ENCODE peak calls at places on chromosomes 2 and 18, in five cellular contexts. V is SK-N-SH; B is effector memory CD4-positive, alpha-beta T cell; Q is left ventricle myocardium inferior; F is heart left ventricle. I is an unnamed sample. For H3K9me3, the result is how much of the 10 kb centered on the place peaks cover.

GRCh38 chr2:58796239-58796638 is 555.1 kb upstream of the FANCL start:
- DNase-seq in V (no peak), B (no peak), Q (no peak), F (no peak), I (no peak)

GRCh38 chr2:177242136-177242987 is 22.2 kb downstream of the NFE2L2 start:
- DNase-seq in V (peak), B (no peak), Q (no peak), F (no peak), I (no peak)

GRCh38 chr2:57987835-57988573 is 58.6 kb upstream of the VRK2 start:
- DNase-seq in V (no peak), B (no peak), Q (no peak), F (no peak), I (no peak)

GRCh38 chr2:194822657-194823056 is 834.4 kb upstream of the SLC39A10 start:
- DNase-seq in V (no peak), B (no peak), Q (no peak), F (no peak), I (no peak)

GRCh38 chr2:223954401-223954800 is 2.9 kb upstream of the MRPL44 start:
- DNase-seq in V (no peak), B (no peak), Q (no peak), F (no peak), I (no peak)

GRCh38 chr2:236761358-236761757 is 191.7 kb downstream of the ACKR3 start:
- DNase-seq in V (no peak), B (no peak), Q (no peak), F (no peak), I (no peak)

GRCh38 chr2:225124311-225124832 is 82.1 kb upstream of the DOCK10 start:
- DNase-seq in V (no peak), B (no peak), Q (no peak), F (no peak), I (no peak)

GRCh38 chr2:188940171-188940570 is 34.0 kb upstream of the COL3A1 start:
- DNase-seq in V (no peak), B (no peak), Q (no peak), F (peak), I (no peak)

GRCh38 chr2:2229898-2230817 is 100.9 kb downstream of the MYT1L start:
- DNase-seq in V (peak), B (no peak), Q (peak), F (peak), I (no peak)

GRCh38 chr18:61596296-61596695 is 263.1 kb downstream of the CDH20 start:
- DNase-seq in V (no peak), B (no peak), Q (no peak), F (no peak), I (no peak)

GRCh38 chr2:16005819-16006536 is 65.6 kb downstream of the MYCN start:
- DNase-seq in V (no peak), B (no peak), Q (no peak), F (no peak), I (peak)

GRCh38 chr2:240461471-240462072 is 26.1 kb downstream of the GPC1 start:
- DNase-seq in V (no peak), B (no peak), Q (peak), F (peak), I (no peak)

GRCh38 chr2:85668009-85668856 is at the start of gene SFTPB:
- DNase-seq in V (no peak), B (no peak), Q (no peak), F (no peak), I (no peak)

GRCh38 chr2:152126664-152127063 is 27.8 kb upstream of the CACNB4 start:
- DNase-seq in V (no peak), B (no peak), Q (no peak), F (no peak), I (no peak)

GRCh38 chr2:229714736-229715541 is 584 bp upstream of the DNER start:
- DNase-seq in V (peak), B (no peak), Q (peak), F (peak), I (peak)

GRCh38 chr2:239778042-239778811 is 246.9 kb downstream of the NDUFA10 start:
- DNase-seq in V (no peak), B (no peak), Q (no peak), F (no peak), I (peak)

GRCh38 chr2:107094450-107094986 is 208.6 kb upstream of the ST6GAL2 start:
- DNase-seq in V (no peak), B (no peak), Q (no peak), F (no peak), I (no peak)

GRCh38 chr2:41827354-41827971 is 220.4 kb upstream of the PKDCC start:
- DNase-seq in V (no peak), B (no peak), Q (no peak), F (no peak), I (no peak)

GRCh38 chr2:8053241-8053640 is 628.6 kb upstream of the ID2 start:
- DNase-seq in V (no peak), B (no peak), Q (no peak), F (no peak), I (no peak)

GRCh38 chr2:233062946-233063268 is 2.8 kb downstream of the INPP5D start:
- DNase-seq in V (no peak), B (no peak), Q (no peak), F (no peak), I (no peak)

GRCh38 chr18:5891361-5892215 is 3.7 kb downstream of the TMEM200C start:
- DNase-seq in V (peak), B (no peak), Q (no peak), F (peak), I (no peak)

GRCh38 chr2:158740591-158740990 is 54.5 kb upstream of the DAPL1 start:
- DNase-seq in V (no peak), B (no peak), Q (no peak), F (no peak), I (no peak)

GRCh38 chr2:158743466-158743865 is 51.7 kb upstream of the DAPL1 start:
- DNase-seq in V (peak), B (no peak), Q (no peak), F (no peak), I (no peak)

GRCh38 chr2:158740127-158740526 is 55.0 kb upstream of the DAPL1 start:
- DNase-seq in V (no peak), B (no peak), Q (no peak), F (no peak), I (no peak)

GRCh38 chr2:158742536-158742935 is 52.6 kb upstream of the DAPL1 start:
- DNase-seq in V (peak), B (no peak), Q (no peak), F (no peak), I (no peak)

GRCh38 chr2:158741631-158742030 is 53.5 kb upstream of the DAPL1 start:
- DNase-seq in V (no peak), B (no peak), Q (peak), F (no peak), I (no peak)
- H3K9me3 ChIP-seq in V (under half), B (under half), Q (under half), F (under half), I (under half)

DNA sequence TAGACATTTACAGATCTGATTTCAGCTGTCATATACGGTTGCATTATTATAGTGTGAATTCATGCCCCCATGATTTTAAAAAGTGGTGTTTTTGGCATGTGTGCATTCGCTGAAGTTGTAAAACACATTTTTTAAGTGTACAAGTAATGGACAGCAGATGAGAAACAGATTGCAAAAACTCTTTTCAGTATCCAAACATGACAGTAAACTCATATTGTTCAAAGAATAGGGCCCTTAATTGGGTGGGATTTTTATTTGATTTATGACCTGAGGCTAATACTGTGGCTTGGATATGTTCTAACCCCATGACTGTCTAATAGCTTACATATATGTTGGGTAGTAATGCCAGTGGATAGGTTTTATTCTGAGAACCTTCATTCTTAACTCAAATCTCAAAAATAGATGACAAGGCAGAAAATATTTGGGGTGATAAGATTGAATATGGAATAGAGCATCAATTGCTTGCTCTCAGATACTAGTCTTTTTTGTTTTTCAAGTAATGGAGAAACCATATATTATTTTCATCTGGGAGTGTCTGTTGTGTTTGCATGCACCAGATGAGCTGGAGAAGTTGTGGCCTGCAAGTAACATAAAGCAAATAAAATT is 118.6 kb downstream of the PARD3B start:
- DNase-seq in V (no peak), B (no peak), Q (no peak), F (no peak), I (no peak)
- H3K9me3 ChIP-seq in V (under half), B (under half), Q (under half), F (under half), I (under half)

DNA sequence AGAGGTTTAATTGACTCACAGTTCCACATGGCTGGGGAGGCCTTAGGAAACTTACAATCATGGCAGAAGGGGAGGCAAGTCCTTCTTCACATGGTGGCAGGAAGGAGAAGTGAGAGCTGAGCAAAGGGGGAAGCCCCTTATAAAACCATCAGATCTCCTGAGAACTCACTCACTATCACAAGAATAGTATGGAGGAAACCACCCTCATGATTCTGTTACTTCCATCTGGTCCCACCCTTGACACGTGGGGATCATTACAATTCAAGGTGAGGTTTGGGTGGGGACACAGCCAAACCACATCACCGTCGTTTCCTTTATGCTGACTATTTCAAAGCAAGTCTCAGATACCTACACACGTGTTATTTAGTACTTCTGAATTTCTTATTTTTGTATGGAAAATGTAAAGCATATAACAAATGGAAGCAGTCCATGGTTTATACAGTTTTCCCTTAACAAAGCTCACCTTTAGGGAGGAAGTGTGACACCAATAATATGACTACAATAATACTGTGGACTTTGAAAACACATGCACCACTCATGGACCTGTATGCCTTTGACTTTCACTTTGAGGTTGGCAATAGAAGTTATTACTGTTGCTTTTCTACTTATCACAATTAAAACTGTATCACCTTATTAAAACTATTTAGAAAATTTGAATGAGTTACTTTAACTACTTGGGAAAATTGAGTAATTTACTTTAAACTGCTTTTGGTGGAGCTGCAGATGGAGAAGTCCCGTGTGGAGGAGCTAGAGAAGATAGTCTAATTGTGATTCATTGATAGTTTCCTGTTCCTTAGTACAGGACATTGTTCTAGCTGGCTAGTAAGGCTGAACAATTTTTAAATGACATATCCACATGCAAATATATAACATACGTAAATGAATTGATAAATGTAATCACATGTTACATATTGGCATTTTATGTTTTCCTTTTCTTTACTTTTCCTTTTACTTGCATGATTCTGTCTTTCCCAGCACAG is 37.3 kb downstream of the MTCL1 start:
- DNase-seq in V (no peak), B (peak), Q (no peak), F (no peak), I (no peak)
- H3K9me3 ChIP-seq in V (under half), B (under half), Q (under half), F (under half), I (under half)

GRCh38 chr2:13414907-13415306 is 698.2 kb downstream of the TRIB2 start:
- DNase-seq in V (peak), B (no peak), Q (no peak), F (no peak), I (no peak)
- H3K9me3 ChIP-seq in V (under half), B (under half), Q (under half), F (under half), I (under half)

DNA sequence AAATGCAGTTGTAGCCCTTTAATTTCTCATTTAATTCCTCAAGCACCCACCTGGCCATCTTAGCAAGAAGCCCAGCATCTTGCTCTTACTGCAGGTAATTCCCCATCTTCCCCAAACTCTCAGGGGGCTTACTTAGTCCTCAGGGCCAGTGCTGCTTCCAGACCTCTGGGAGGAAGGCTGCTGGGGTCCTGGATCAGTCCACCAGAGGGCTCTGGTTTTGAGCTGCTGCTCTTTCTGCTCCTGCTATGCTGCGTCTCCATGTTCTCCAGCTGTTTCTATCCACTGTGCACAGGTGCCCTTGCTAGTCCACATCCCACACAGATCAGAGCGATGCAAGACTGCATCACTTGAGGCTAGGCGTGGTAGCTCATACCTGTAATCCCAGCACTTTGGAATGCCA is 34.5 kb upstream of the TMEM87B start:
- DNase-seq in V (peak), B (no peak), Q (no peak), F (no peak), I (no peak)
- H3K9me3 ChIP-seq in V (under half), B (under half), Q (under half), F (under half), I (under half)

GRCh38 chr2:43073373-43073772 is 153.0 kb downstream of the ZFP36L2 start:
- DNase-seq in V (no peak), B (no peak), Q (peak), F (no peak), I (peak)
- H3K9me3 ChIP-seq in V (under half), B (under half), Q (under half), F (under half), I (under half)

GRCh38 chr2:99928472-99929053 is 213.8 kb downstream of the AFF3 start:
- DNase-seq in V (no peak), B (no peak), Q (no peak), F (no peak), I (no peak)
- H3K9me3 ChIP-seq in V (under half), B (under half), Q (under half), F (under half), I (under half)

GRCh38 chr2:227884511-227884947 is 13.1 kb downstream of the DAW1 start:
- DNase-seq in V (peak), B (peak), Q (peak), F (peak), I (peak)

GRCh38 chr2:227876536-227876882 is 5.1 kb downstream of the DAW1 start:
- DNase-seq in V (no peak), B (no peak), Q (no peak), F (no peak), I (no peak)

GRCh38 chr2:227880460-227880859 is 9.0 kb downstream of the DAW1 start:
- DNase-seq in V (no peak), B (no peak), Q (no peak), F (no peak), I (no peak)

GRCh38 chr2:227877359-227878309 is 6.2 kb downstream of the DAW1 start:
- DNase-seq in V (no peak), B (no peak), Q (no peak), F (no peak), I (no peak)

GRCh38 chr2:227881866-227882517 is 10.6 kb downstream of the DAW1 start:
- DNase-seq in V (no peak), B (no peak), Q (no peak), F (no peak), I (no peak)
- H3K9me3 ChIP-seq in V (under half), B (under half), Q (under half), F (under half), I (under half)

I was measured in right lobe of liver.